ENCODE peak calls at places on chromosomes 4 and X, in seven cellular contexts. R is hypothalamus, X is brain pericyte, P is NCI-H187, L is HS-5, N is spleen, Z is MV-4-11. D is an unnamed sample.

GRCh38 chrX:132837126-132837525 is 121.3 kb downstream of the HS6ST2 start:
- DNase-seq in P (no peak), Z (no peak), L (peak), R (no peak), X (no peak), N (no peak), D (no peak)

GRCh38 chrX:96689951-96690350 is 5.3 kb downstream of the DIAPH2 start:
- DNase-seq in L (no peak), X (no peak), Z (no peak), N (no peak), R (no peak), P (no peak), D (no peak)

GRCh38 chr4:80185787-80186548 is 11.3 kb upstream of the PRDM8 start:
- DNase-seq in X (no peak), Z (no peak), L (no peak), R (no peak), N (no peak), P (no peak), D (no peak)

GRCh38 chr4:185128272-185129119 is 14.6 kb upstream of the SLC25A4 start:
- DNase-seq in R (no peak), Z (no peak), P (no peak), X (no peak), N (no peak), L (no peak), D (peak)

GRCh38 chr4:181949704-181950312 is 293.4 kb upstream of the TENM3 start:
- DNase-seq in R (no peak), Z (no peak), N (no peak), X (no peak), L (no peak), P (no peak), D (no peak)

GRCh38 chrX:17560385-17560784 is 176.9 kb upstream of the SCML1 start:
- DNase-seq in N (no peak), Z (no peak), X (no peak), L (no peak), P (no peak), R (no peak), D (no peak)

GRCh38 chr4:1763550-1764080 is 29.5 kb upstream of the FGFR3 start:
- DNase-seq in P (no peak), X (no peak), Z (peak), L (no peak), N (no peak), R (no peak), D (peak)

GRCh38 chr4:22607382-22607781 is 85.4 kb upstream of the GBA3 start:
- DNase-seq in N (no peak), R (no peak), L (no peak), Z (peak), P (no peak), X (no peak), D (peak)

GRCh38 chr4:7439699-7440098 is 5.0 kb upstream of the PSAPL1 start:
- DNase-seq in Z (no peak), X (no peak), N (no peak), L (no peak), P (no peak), R (no peak), D (no peak)

GRCh38 chrX:153380691-153381090 is 20.5 kb downstream of the PNMA6E start:
- DNase-seq in P (no peak), N (no peak), Z (no peak), L (no peak), X (no peak), R (no peak), D (no peak)

GRCh38 chr4:69708211-69708610 is 52.2 kb downstream of the SULT1B1 start:
- DNase-seq in N (no peak), R (no peak), Z (no peak), X (no peak), L (no peak), P (no peak), D (no peak)

GRCh38 chrX:109889289-109890006 is 113.5 kb upstream of the TMEM164 start:
- DNase-seq in Z (peak), N (no peak), X (no peak), R (no peak), P (no peak), L (no peak), D (peak)

GRCh38 chr4:180852743-180853142 is 1390.5 kb upstream of the TENM3 start:
- DNase-seq in N (no peak), P (no peak), L (no peak), Z (no peak), R (no peak), X (no peak), D (no peak)

GRCh38 chr4:53693408-53693807 is 102.1 kb upstream of the LNX1 start:
- DNase-seq in N (no peak), Z (no peak), R (no peak), P (no peak), L (no peak), X (no peak), D (no peak)

GRCh38 chr4:164531336-164531735 is 222.6 kb upstream of the SMIM31 start:
- DNase-seq in R (no peak), N (no peak), Z (no peak), P (no peak), L (no peak), X (no peak), D (no peak)

GRCh38 chr4:19327364-19327763 is 924.3 kb upstream of the SLIT2 start:
- DNase-seq in L (no peak), P (no peak), N (no peak), X (no peak), R (no peak), Z (no peak), D (peak)

GRCh38 chr4:123299212-123299651 is 97.4 kb upstream of the SPRY1 start:
- DNase-seq in N (no peak), L (peak), R (no peak), X (peak), Z (peak), P (no peak), D (peak)

GRCh38 chrX:41384041-41384705 is 50.2 kb downstream of the DDX3X start:
- DNase-seq in N (peak), X (no peak), P (no peak), L (peak), Z (peak), R (no peak), D (peak)

GRCh38 chr4:114921790-114922581 is 191.4 kb downstream of the NDST4 start:
- DNase-seq in P (peak), N (peak), X (no peak), L (no peak), Z (peak), R (no peak), D (no peak)

GRCh38 chrX:72269671-72270251 is 7.3 kb downstream of the RPS4X start:
- DNase-seq in P (no peak), R (no peak), L (no peak), Z (no peak), N (no peak), X (no peak), D (peak)

GRCh38 chrX:40154229-40154852 is 56.6 kb upstream of the BCOR start:
- DNase-seq in R (no peak), X (no peak), L (no peak), N (no peak), Z (peak), P (peak), D (peak)

GRCh38 chr4:147768113-147768512 is 36.2 kb downstream of the ARHGAP10 start:
- DNase-seq in N (no peak), R (no peak), L (peak), P (no peak), Z (peak), X (no peak), D (peak)